ENCODE peak calls at places on chromosomes 4 and X, in five cellular contexts. L, K, G, N and O are unnamed samples. For H3K4me1, the result is how much of the 10 kb centered on the place peaks cover.

GRCh38 chr4:56958111-56958517 is 19.3 kb downstream of the NOA1 start:
- DNase-seq in L (no peak), K (peak), G (peak), N (peak), O (no peak)

GRCh38 chr4:184450045-184450444 is 24.3 kb downstream of the IRF2 start:
- DNase-seq in L (no peak), K (no peak), G (no peak), N (no peak), O (no peak)

GRCh38 chrX:67781132-67781531 is 237.3 kb downstream of the AR start:
- DNase-seq in L (no peak), K (no peak), G (peak), N (no peak), O (no peak)

GRCh38 chr4:19309365-19309764 is 942.3 kb upstream of the SLIT2 start:
- DNase-seq in L (peak), K (no peak), G (no peak), N (no peak), O (no peak)

GRCh38 chr4:22091351-22091731 is 142.8 kb upstream of the KCNIP4 start:
- DNase-seq in L (no peak), K (no peak), G (no peak), N (no peak), O (no peak)

GRCh38 chr4:26015133-26015651 is 101.2 kb downstream of the SMIM20 start:
- DNase-seq in L (no peak), K (peak), G (peak), N (peak), O (no peak)

GRCh38 chrX:112753116-112753515 is 73.4 kb upstream of the LHFPL1 start:
- DNase-seq in L (no peak), K (no peak), G (no peak), N (no peak), O (no peak)

GRCh38 chrX:135931644-135932487 is 38.4 kb downstream of the SAGE1 start:
- DNase-seq in L (peak), K (peak), G (peak), N (peak), O (peak)

GRCh38 chr4:6855692-6856297 is 53.8 kb upstream of the TBC1D14 start:
- DNase-seq in L (no peak), K (no peak), G (no peak), N (no peak), O (peak)

GRCh38 chr4:88742561-88742960 is 44.9 kb upstream of the NAP1L5 start:
- DNase-seq in L (no peak), K (no peak), G (no peak), N (no peak), O (no peak)

GRCh38 chrX:13257223-13258051 is 62.4 kb downstream of the ATXN3L start:
- DNase-seq in L (peak), K (no peak), G (no peak), N (no peak), O (no peak)

GRCh38 chr4:51853027-51853682 is 10.2 kb downstream of the DCUN1D4 start:
- DNase-seq in L (no peak), K (no peak), G (no peak), N (no peak), O (no peak)

GRCh38 chr4:185933078-185933581 is 121.1 kb upstream of the SORBS2 start:
- DNase-seq in L (no peak), K (peak), G (no peak), N (no peak), O (no peak)

GRCh38 chr4:71729856-71730255 is 54.0 kb downstream of the GC start:
- DNase-seq in L (no peak), K (no peak), G (no peak), N (no peak), O (no peak)

GRCh38 chr4:117264072-117264471 is 178.7 kb upstream of the TRAM1L1 start:
- DNase-seq in L (no peak), K (no peak), G (no peak), N (no peak), O (no peak)

GRCh38 chr4:36244257-36245084 is at the start of gene ARAP2:
- DNase-seq in L (peak), K (peak), G (peak), N (peak), O (peak)

GRCh38 chrX:790780-791360 is 160.3 kb downstream of the SHOX start:
- DNase-seq in L (no peak), K (no peak), G (no peak), N (no peak), O (no peak)

GRCh38 chr4:38562751-38563198 is 101.2 kb upstream of the KLF3 start:
- DNase-seq in L (no peak), K (peak), G (peak), N (peak), O (no peak)

GRCh38 chr4:10093801-10094552 is 22.6 kb downstream of the WDR1 start:
- DNase-seq in L (no peak), K (peak), G (no peak), N (peak), O (no peak)

GRCh38 chr4:119550857-119551532 is 77.6 kb downstream of the PDE5A start:
- DNase-seq in L (no peak), K (no peak), G (no peak), N (no peak), O (no peak)

GRCh38 chr4:16259531-16260246 is 33.4 kb upstream of the TAPT1 start:
- DNase-seq in L (no peak), K (no peak), G (no peak), N (no peak), O (no peak)

GRCh38 chr4:59969909-59970308 is 1230.2 kb upstream of the ADGRL3 start:
- DNase-seq in L (no peak), K (no peak), G (no peak), N (no peak), O (no peak)

GRCh38 chrX:149392896-149393295 is 112.2 kb downstream of the IDS start:
- DNase-seq in L (no peak), K (no peak), G (no peak), N (no peak), O (no peak)
- H3K4me1 ChIP-seq in L (under half), K (under half), G (under half), N (under half), O (under half)

GRCh38 chrX:134460005-134460860 is at the start of gene HPRT1:
- DNase-seq in L (peak), K (peak), G (peak), N (peak), O (peak)

GRCh38 chrX:134459683-134460004 is 321 bp upstream of the HPRT1 start:
- DNase-seq in L (no peak), K (no peak), G (no peak), N (no peak), O (no peak)

GRCh38 chrX:134457708-134458107 is 2.3 kb upstream of the HPRT1 start:
- DNase-seq in L (no peak), K (no peak), G (no peak), N (no peak), O (no peak)

GRCh38 chrX:134462927-134463326 is 3.0 kb downstream of the HPRT1 start:
- DNase-seq in L (no peak), K (no peak), G (no peak), N (no peak), O (no peak)

DNA sequence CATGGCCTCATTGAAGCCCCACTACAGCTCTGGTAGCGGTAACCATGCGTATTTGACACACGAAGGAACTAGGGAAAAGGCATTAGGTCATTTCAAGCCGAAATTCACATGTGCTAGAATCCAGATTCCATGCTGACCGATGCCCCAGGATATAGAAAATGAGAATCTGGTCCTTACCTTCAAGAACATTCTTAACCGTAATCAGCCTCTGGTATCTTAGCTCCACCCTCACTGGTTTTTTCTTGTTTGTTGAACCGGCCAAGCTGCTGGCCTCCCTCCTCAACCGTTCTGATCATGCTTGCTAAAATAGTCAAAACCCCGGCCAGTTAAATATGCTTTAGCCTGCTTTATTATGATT is 875 bp downstream of the HPRT1 start:
- DNase-seq in L (peak), K (no peak), G (no peak), N (no peak), O (no peak)
- H3K27ac ChIP-seq in L (no peak), K (no peak), G (no peak), N (no peak), O (no peak)

GRCh38 chr4:306551-306961 is 1.3 kb upstream of the ZNF732 start:
- DNase-seq in L (no peak), K (no peak), G (no peak), N (no peak), O (no peak)
- H3K4me3 ChIP-seq in L (no peak), K (no peak), G (no peak), N (no peak), O (no peak)

DNA sequence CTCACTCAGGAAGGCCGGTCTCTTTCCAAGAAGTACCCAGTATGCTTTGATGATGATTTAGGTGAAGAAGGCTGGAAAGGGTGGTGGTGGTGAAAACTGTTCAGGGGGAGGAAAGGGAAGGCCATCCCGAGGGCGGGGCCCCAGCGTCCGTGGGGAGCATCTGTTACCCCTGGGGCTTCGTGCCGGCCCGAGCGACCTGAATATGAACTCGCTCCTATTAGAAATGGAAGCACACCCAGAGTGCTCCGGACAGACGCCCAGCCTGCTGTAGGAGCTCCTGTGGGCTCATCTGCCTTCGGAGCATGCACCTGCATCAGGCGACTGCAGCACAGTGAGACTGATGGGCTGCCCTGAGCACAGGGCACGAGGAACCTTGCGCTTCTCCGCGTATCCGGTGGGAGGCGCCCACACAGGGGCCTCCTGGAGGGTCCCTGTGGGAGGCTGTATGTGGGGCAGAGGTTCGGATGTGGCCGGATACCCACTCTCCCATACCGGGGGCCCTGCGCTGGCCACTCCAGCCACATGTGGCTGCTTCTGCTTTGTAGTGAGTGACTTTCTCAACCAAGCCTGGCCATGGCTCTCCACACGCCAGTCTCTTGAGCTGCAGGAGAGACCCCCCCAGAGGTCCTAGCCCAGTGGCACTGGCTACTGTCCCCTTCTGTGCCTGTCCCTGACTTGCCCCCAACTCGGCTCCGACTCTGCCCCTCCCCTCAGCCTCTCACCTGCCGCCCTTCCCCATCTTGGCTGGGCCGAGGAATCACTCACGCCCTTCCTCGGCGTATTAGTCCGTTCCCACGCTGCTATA is 36.8 kb downstream of the FGFRL1 start:
- DNase-seq in L (no peak), K (peak), G (no peak), N (peak), O (no peak)
- H3K4me1 ChIP-seq in L (under half), K (under half), G (under half), N (under half), O (under half)

GRCh38 chrX:69412661-69413060 is 91.5 kb upstream of the NALF2 start:
- DNase-seq in L (no peak), K (no peak), G (no peak), N (no peak), O (no peak)
- H3K27ac ChIP-seq in L (no peak), K (no peak), G (no peak), N (no peak), O (no peak)